ENCODE peak calls at places on chromosomes 2 and 18, in five cellular contexts. One of them, this sample, is unnamed.

GRCh38 chr2:31196622-31197021 is 20.7 kb downstream of the CAPN14 start:
- DNase-seq in PC-3: peak
- DNase-seq in caudate nucleus: no peak
- DNase-seq in mesendoderm: no peak
- DNase-seq in sigmoid colon: no peak
- DNase-seq in this sample: no peak

GRCh38 chr2:13252615-13253014 is 535.9 kb downstream of the TRIB2 start:
- DNase-seq in PC-3: no peak
- DNase-seq in caudate nucleus: no peak
- DNase-seq in mesendoderm: no peak
- DNase-seq in sigmoid colon: no peak
- DNase-seq in this sample: no peak

GRCh38 chr2:102033028-102033749 is 41.4 kb downstream of the IL1R2 start:
- DNase-seq in PC-3: peak
- DNase-seq in caudate nucleus: peak
- DNase-seq in mesendoderm: peak
- DNase-seq in sigmoid colon: no peak
- DNase-seq in this sample: peak

GRCh38 chr18:79418236-79418635 is 22.5 kb downstream of the NFATC1 start:
- DNase-seq in PC-3: no peak
- DNase-seq in caudate nucleus: no peak
- DNase-seq in mesendoderm: no peak
- DNase-seq in sigmoid colon: no peak
- DNase-seq in this sample: no peak

GRCh38 chr18:48790226-48790863 is 160.4 kb downstream of the SMAD7 start:
- DNase-seq in PC-3: no peak
- DNase-seq in caudate nucleus: no peak
- DNase-seq in mesendoderm: no peak
- DNase-seq in sigmoid colon: peak
- DNase-seq in this sample: no peak

GRCh38 chr18:33826151-33826550 is 248.1 kb downstream of the ASXL3 start:
- DNase-seq in PC-3: no peak
- DNase-seq in caudate nucleus: no peak
- DNase-seq in mesendoderm: no peak
- DNase-seq in sigmoid colon: no peak
- DNase-seq in this sample: no peak

GRCh38 chr2:147198651-147199171 is 646.1 kb upstream of the ACVR2A start:
- DNase-seq in PC-3: no peak
- DNase-seq in caudate nucleus: peak
- DNase-seq in mesendoderm: peak
- DNase-seq in sigmoid colon: no peak
- DNase-seq in this sample: no peak

GRCh38 chr2:188291617-188292445 is at the start of gene GULP1:
- DNase-seq in PC-3: peak
- DNase-seq in caudate nucleus: peak
- DNase-seq in mesendoderm: peak
- DNase-seq in sigmoid colon: peak
- DNase-seq in this sample: peak

GRCh38 chr2:221818569-221818968 is 246.5 kb upstream of the EPHA4 start:
- DNase-seq in PC-3: peak
- DNase-seq in caudate nucleus: no peak
- DNase-seq in mesendoderm: peak
- DNase-seq in sigmoid colon: no peak
- DNase-seq in this sample: no peak

GRCh38 chr2:3142961-3143571 is 234.6 kb downstream of the EIPR1 start:
- DNase-seq in PC-3: no peak
- DNase-seq in caudate nucleus: peak
- DNase-seq in mesendoderm: no peak
- DNase-seq in sigmoid colon: no peak
- DNase-seq in this sample: no peak

GRCh38 chr18:75087119-75088020 is 121.6 kb downstream of the PTGR3 start:
- DNase-seq in PC-3: no peak
- DNase-seq in caudate nucleus: no peak
- DNase-seq in mesendoderm: no peak
- DNase-seq in sigmoid colon: no peak
- DNase-seq in this sample: no peak

DNA sequence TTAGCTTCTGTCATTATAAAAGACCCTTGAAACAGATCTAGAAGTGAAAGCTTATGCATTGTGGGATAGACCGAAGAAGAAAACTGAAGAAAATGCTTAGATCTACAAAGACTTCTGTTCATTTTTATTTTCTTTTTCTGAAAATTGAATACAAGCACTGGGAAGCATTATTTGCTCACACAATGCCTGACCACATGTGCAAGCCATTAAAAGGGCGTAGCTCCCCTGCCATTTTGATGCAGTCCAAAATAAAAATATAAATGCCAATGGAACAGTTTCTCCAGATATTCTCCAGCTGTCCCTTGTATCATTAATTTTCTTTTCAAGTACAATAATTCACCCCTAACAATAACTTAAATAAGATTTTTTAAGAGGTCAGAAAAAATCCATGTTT is 168.0 kb downstream of the TMEFF2 start:
- DNase-seq in PC-3: no peak
- DNase-seq in caudate nucleus: no peak
- DNase-seq in mesendoderm: no peak
- DNase-seq in sigmoid colon: no peak
- DNase-seq in this sample: no peak
- H3K27ac ChIP-seq in PC-3: no peak
- H3K27ac ChIP-seq in caudate nucleus: no peak
- H3K27ac ChIP-seq in mesendoderm: no peak
- H3K27ac ChIP-seq in sigmoid colon: peak
- H3K27ac ChIP-seq in this sample: no peak

DNA sequence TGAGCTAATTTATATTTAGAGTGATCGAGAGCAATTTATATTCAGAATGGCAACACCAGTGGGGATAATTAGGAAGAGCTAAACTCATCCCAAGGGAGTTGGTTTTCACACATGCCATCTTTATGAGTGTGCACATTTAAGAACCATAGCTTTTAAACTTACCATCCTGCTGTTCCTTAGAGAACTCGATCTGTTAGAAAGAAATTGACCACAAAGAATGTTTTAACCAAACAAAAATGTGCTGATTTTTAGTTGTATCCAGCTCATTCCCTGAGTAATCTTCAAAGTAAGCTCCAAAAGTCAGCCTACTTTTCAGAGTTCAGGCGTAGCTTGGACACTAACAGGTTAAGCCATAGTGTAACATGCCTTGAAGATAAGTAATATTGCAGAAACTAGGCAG is 12.6 kb downstream of the MYL1 start:
- DNase-seq in PC-3: no peak
- DNase-seq in caudate nucleus: no peak
- DNase-seq in mesendoderm: no peak
- DNase-seq in sigmoid colon: no peak
- DNase-seq in this sample: peak
- H3K27ac ChIP-seq in PC-3: no peak
- H3K27ac ChIP-seq in caudate nucleus: no peak
- H3K27ac ChIP-seq in mesendoderm: no peak
- H3K27ac ChIP-seq in sigmoid colon: no peak
- H3K27ac ChIP-seq in this sample: no peak

GRCh38 chr2:181900007-181900651 is 8.6 kb downstream of the ITPRID2 start:
- DNase-seq in PC-3: peak
- DNase-seq in caudate nucleus: no peak
- DNase-seq in mesendoderm: peak
- DNase-seq in sigmoid colon: no peak
- DNase-seq in this sample: no peak
- H3K27ac ChIP-seq in PC-3: peak
- H3K27ac ChIP-seq in caudate nucleus: peak
- H3K27ac ChIP-seq in mesendoderm: no peak
- H3K27ac ChIP-seq in sigmoid colon: no peak
- H3K27ac ChIP-seq in this sample: no peak

GRCh38 chr2:207111757-207112156 is 54.0 kb downstream of the KLF7 start:
- DNase-seq in PC-3: no peak
- DNase-seq in caudate nucleus: no peak
- DNase-seq in mesendoderm: no peak
- DNase-seq in sigmoid colon: no peak
- DNase-seq in this sample: no peak
- H3K27ac ChIP-seq in PC-3: no peak
- H3K27ac ChIP-seq in caudate nucleus: peak
- H3K27ac ChIP-seq in mesendoderm: no peak
- H3K27ac ChIP-seq in sigmoid colon: no peak
- H3K27ac ChIP-seq in this sample: no peak

DNA sequence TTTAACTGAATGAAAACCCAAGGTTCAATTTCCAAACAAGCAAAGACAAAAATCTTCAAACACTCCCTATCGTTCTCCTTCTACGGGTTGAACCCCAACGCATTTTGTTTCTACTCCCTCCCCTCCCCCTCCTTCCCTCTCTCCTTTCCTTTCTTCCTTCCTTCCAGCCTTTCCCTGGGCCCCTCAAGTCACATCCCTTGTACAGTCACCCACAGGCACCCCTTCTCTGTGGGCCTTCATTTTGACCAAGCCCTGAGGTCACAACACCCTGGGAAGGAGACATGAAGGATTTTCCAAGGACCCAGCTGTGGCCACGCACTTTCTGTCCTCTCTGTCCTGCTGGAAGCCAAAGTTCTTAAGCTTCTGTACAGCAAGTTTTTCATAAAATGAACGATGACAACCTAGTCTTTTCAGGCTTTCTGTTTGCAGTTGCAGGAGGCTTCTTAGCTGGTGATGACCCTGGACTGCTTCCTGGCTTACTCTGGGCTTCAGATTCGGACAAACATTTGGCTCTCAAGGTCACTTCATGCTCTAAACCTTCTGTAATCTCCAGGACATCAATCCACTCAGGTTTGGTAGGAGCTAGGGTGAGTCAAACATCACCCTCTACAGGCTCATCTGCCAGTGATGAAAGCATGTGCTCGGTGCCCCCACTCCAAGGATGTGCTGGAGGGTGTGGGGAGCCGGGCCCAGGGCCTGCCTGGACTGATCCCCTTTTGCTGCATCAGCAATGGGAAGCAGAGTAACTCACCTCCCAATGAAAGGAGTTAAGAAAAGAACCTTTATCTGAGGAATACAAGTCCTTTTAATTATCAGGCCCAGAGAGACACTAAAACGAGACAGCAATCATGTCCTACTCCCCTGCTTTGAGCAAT is 25.6 kb downstream of the TMEM247 start:
- DNase-seq in PC-3: no peak
- DNase-seq in caudate nucleus: no peak
- DNase-seq in mesendoderm: no peak
- DNase-seq in sigmoid colon: no peak
- DNase-seq in this sample: no peak
- H3K27ac ChIP-seq in PC-3: no peak
- H3K27ac ChIP-seq in caudate nucleus: no peak
- H3K27ac ChIP-seq in mesendoderm: no peak
- H3K27ac ChIP-seq in sigmoid colon: no peak
- H3K27ac ChIP-seq in this sample: no peak

GRCh38 chr2:10150436-10150835 is 27.9 kb downstream of the RRM2 start:
- DNase-seq in PC-3: no peak
- DNase-seq in caudate nucleus: no peak
- DNase-seq in mesendoderm: no peak
- DNase-seq in sigmoid colon: no peak
- DNase-seq in this sample: no peak
- H3K27ac ChIP-seq in PC-3: no peak
- H3K27ac ChIP-seq in caudate nucleus: no peak
- H3K27ac ChIP-seq in mesendoderm: no peak
- H3K27ac ChIP-seq in sigmoid colon: no peak
- H3K27ac ChIP-seq in this sample: no peak

DNA sequence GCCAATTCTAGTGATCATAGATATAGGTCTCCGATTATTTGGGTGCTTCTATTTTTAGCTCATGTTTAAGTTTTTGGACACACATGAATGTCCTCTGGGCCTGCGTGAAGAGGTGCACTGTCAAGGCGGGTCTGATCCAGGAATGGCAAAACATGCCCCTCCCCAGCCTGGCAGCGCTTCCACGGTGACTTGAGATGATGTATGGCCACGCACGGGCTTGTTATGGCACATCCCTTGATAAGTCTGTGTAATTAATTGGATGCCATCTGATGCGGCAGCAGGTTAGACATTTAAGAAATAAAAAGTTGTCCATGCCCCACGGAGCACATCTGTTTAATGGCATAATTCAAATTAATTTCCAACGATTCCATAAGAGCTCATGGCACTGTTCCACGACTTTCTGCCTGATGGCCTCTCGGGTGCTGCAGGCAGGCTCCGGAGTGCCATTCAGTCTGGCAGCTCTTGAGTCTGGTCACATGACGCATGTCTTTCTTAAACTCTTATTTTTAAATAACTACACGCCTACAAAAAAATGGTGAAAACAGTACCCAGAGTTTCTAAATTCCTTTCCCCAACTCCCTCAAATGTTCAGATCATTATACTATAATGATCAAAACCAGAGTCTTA is 151.5 kb downstream of the ACKR3 start:
- DNase-seq in PC-3: no peak
- DNase-seq in caudate nucleus: no peak
- DNase-seq in mesendoderm: no peak
- DNase-seq in sigmoid colon: no peak
- DNase-seq in this sample: no peak
- H3K27ac ChIP-seq in PC-3: no peak
- H3K27ac ChIP-seq in caudate nucleus: no peak
- H3K27ac ChIP-seq in mesendoderm: no peak
- H3K27ac ChIP-seq in sigmoid colon: no peak
- H3K27ac ChIP-seq in this sample: no peak

DNA sequence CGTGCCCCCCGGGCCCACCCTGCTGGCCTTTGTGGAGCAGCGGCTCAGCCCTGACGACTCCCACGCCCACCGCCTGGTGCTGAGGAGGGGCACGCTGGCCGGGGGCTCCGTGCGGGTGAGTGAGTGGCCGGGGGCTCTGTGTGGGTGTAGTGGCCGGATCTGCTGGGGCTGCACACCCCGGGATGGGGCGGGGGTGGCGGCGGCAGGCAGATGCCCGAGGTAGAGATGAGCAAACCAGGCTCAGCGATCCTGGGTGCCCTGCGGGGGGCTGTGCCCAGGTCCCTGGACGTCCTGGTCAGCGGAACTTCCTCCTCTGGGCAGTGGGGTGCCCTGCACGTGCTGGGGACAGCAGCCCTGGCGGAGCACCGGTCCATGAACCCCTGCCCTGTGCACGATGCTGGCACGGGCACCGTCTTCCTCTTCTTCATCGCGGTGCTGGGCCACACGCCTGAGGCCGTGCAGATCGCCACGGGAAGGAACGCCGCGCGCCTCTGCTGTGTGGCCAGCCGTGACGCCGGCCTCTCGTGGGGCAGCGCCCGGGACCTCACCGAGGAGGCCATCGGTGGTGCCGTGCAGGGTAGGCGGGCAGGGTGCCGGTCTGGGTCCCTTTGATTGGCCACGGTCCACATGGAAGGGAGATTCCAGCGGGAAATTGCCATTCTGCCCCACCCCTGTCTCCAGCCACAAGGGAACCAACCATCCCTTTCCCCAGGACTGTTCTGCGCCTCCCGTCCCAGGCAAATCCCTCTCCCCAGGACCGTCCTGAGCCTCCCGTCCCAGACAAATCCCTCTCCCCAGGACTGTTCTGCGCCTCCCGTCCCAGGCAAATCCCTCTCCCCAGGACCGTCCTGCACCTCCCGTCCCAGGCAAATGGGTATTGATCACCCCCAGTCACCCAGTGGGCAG is 5.8 kb downstream of the NEU4 start:
- DNase-seq in PC-3: no peak
- DNase-seq in caudate nucleus: no peak
- DNase-seq in mesendoderm: no peak
- DNase-seq in sigmoid colon: peak
- DNase-seq in this sample: no peak
- H3K27ac ChIP-seq in PC-3: no peak
- H3K27ac ChIP-seq in caudate nucleus: no peak
- H3K27ac ChIP-seq in mesendoderm: no peak
- H3K27ac ChIP-seq in sigmoid colon: no peak
- H3K27ac ChIP-seq in this sample: no peak

This sample was measured in GM23248.